ENCODE peak calls at places on chromosome 11, in five cellular contexts. S is hepatocyte; H is T-helper 17 cell; U is stimulated activated CD4-positive, alpha-beta T cell treated with anti-CD3 and anti-CD28 coated beads, TNF-alpha, amount 100 ng/mL, for 48 hours; Y is GM23338. K is an unnamed sample.

GRCh38 chr11:115961168-115962003 is 457.2 kb upstream of the CADM1 start:
- DNase-seq in S (peak), H (no peak), U (no peak), Y (no peak), K (no peak)

GRCh38 chr11:74970852-74971395 is 17.8 kb upstream of the NEU3 start:
- DNase-seq in S (no peak), H (no peak), U (no peak), Y (no peak), K (no peak)

GRCh38 chr11:106956887-106957505 is 61.3 kb downstream of the GUCY1A2 start:
- DNase-seq in S (no peak), H (no peak), U (no peak), Y (peak), K (no peak)

GRCh38 chr11:130737866-130738431 is 178.3 kb downstream of the SNX19 start:
- DNase-seq in S (peak), H (no peak), U (no peak), Y (no peak), K (no peak)

GRCh38 chr11:11993814-11994213 is 14.6 kb downstream of the DKK3 start:
- DNase-seq in S (peak), H (no peak), U (no peak), Y (no peak), K (no peak)

GRCh38 chr11:132999031-132999430 is 533.3 kb downstream of the OPCML start:
- DNase-seq in S (no peak), H (no peak), U (no peak), Y (no peak), K (no peak)

GRCh38 chr11:82698576-82699352 is 34.9 kb downstream of the FAM181B start:
- DNase-seq in S (no peak), H (no peak), U (no peak), Y (no peak), K (no peak)

GRCh38 chr11:75461136-75461535 is 28.1 kb upstream of the KLHL35 start:
- DNase-seq in S (no peak), H (no peak), U (no peak), Y (no peak), K (no peak)

GRCh38 chr11:58628446-58628845 is 6.0 kb downstream of the CNTF start:
- DNase-seq in S (no peak), H (no peak), U (no peak), Y (no peak), K (no peak)

GRCh38 chr11:88489030-88489429 is 151.5 kb upstream of the CTSC start:
- DNase-seq in S (no peak), H (no peak), U (no peak), Y (no peak), K (no peak)

GRCh38 chr11:134668076-134668475 is 256.0 kb upstream of the B3GAT1 start:
- DNase-seq in S (no peak), H (no peak), U (no peak), Y (no peak), K (no peak)

GRCh38 chr11:67238894-67239794 is 27.1 kb upstream of the GRK2 start:
- DNase-seq in S (peak), H (no peak), U (no peak), Y (no peak), K (no peak)

GRCh38 chr11:18111005-18111404 is 5.1 kb upstream of the SAAL1 start:
- DNase-seq in S (no peak), H (no peak), U (no peak), Y (peak), K (no peak)

K was measured in NCI-H2029 treated with DMSO at 0.1 percent for 48 hours.